ENCODE peak calls at places on chromosomes 3 and 15, in five cellular contexts. One of them, this sample, is unnamed.

GRCh38 chr3:3699816-3700633 is 99.2 kb upstream of the LRRN1 start:
- DNase-seq in HepG2: no peak
- DNase-seq in H1: no peak
- DNase-seq in HEK293T: no peak
- DNase-seq in GM12878: no peak
- DNase-seq in this sample: no peak

GRCh38 chr15:78751602-78751979 is 59.7 kb downstream of the ADAMTS7 start:
- DNase-seq in HepG2: no peak
- DNase-seq in GM12878: no peak
- DNase-seq in HEK293T: no peak
- DNase-seq in H1: no peak
- DNase-seq in this sample: no peak

GRCh38 chr15:49190586-49190985 is 20.5 kb downstream of the GALK2 start:
- DNase-seq in GM12878: no peak
- DNase-seq in HepG2: no peak
- DNase-seq in HEK293T: no peak
- DNase-seq in H1: no peak
- DNase-seq in this sample: no peak

GRCh38 chr15:77009646-77010311 is 14.9 kb downstream of the PSTPIP1 start:
- DNase-seq in HEK293T: no peak
- DNase-seq in HepG2: no peak
- DNase-seq in GM12878: no peak
- DNase-seq in H1: no peak
- DNase-seq in this sample: no peak

GRCh38 chr15:74451861-74452835 is 8.8 kb downstream of the UBL7 start:
- DNase-seq in H1: no peak
- DNase-seq in GM12878: no peak
- DNase-seq in HepG2: no peak
- DNase-seq in HEK293T: no peak
- DNase-seq in this sample: no peak

GRCh38 chr15:100764778-100765457 is 114.7 kb upstream of the ALDH1A3 start:
- DNase-seq in HEK293T: no peak
- DNase-seq in GM12878: no peak
- DNase-seq in HepG2: no peak
- DNase-seq in H1: no peak
- DNase-seq in this sample: no peak

GRCh38 chr3:112649478-112649735 is 8.5 kb upstream of the CCDC80 start:
- DNase-seq in GM12878: no peak
- DNase-seq in HEK293T: no peak
- DNase-seq in HepG2: no peak
- DNase-seq in H1: no peak
- DNase-seq in this sample: no peak

GRCh38 chr15:27993996-27994775 is 104.9 kb downstream of the OCA2 start:
- DNase-seq in HepG2: no peak
- DNase-seq in HEK293T: no peak
- DNase-seq in H1: no peak
- DNase-seq in GM12878: no peak
- DNase-seq in this sample: no peak

GRCh38 chr15:55318588-55319494 is at the start of the genes PIGB and PIGBOS1:
- DNase-seq in HepG2: peak
- DNase-seq in H1: peak
- DNase-seq in GM12878: peak
- DNase-seq in HEK293T: peak
- DNase-seq in this sample: peak

GRCh38 chr3:14506626-14507344 is 33.4 kb downstream of the GRIP2 start:
- DNase-seq in HepG2: no peak
- DNase-seq in H1: no peak
- DNase-seq in GM12878: no peak
- DNase-seq in HEK293T: no peak
- DNase-seq in this sample: no peak

GRCh38 chr3:134883697-134884385 is 88.8 kb downstream of the EPHB1 start:
- DNase-seq in HepG2: no peak
- DNase-seq in GM12878: no peak
- DNase-seq in HEK293T: no peak
- DNase-seq in H1: no peak
- DNase-seq in this sample: no peak

GRCh38 chr15:76185716-76186115 is 125.6 kb downstream of the ETFA start:
- DNase-seq in HEK293T: peak
- DNase-seq in HepG2: peak
- DNase-seq in GM12878: no peak
- DNase-seq in H1: peak
- DNase-seq in this sample: peak

GRCh38 chr15:40349163-40349562 is 1.7 kb upstream of the PHGR1 start:
- DNase-seq in HepG2: peak
- DNase-seq in H1: no peak
- DNase-seq in GM12878: no peak
- DNase-seq in HEK293T: no peak
- DNase-seq in this sample: no peak

GRCh38 chr15:73753250-73754130 is at the start of gene INSYN1:
- DNase-seq in HEK293T: peak
- DNase-seq in HepG2: no peak
- DNase-seq in H1: peak
- DNase-seq in GM12878: no peak
- DNase-seq in this sample: no peak

GRCh38 chr15:58931985-58932384 is 1.5 kb downstream of the SLTM start:
- DNase-seq in HepG2: peak
- DNase-seq in H1: no peak
- DNase-seq in GM12878: peak
- DNase-seq in HEK293T: no peak
- DNase-seq in this sample: no peak

GRCh38 chr3:8937064-8938020 is 25.9 kb downstream of the RAD18 start:
- DNase-seq in H1: no peak
- DNase-seq in HepG2: peak
- DNase-seq in GM12878: no peak
- DNase-seq in HEK293T: no peak
- DNase-seq in this sample: no peak

GRCh38 chr3:58526124-58526957 is 10.6 kb downstream of the ACOX2 start:
- DNase-seq in GM12878: no peak
- DNase-seq in HepG2: peak
- DNase-seq in HEK293T: no peak
- DNase-seq in H1: peak
- DNase-seq in this sample: peak

GRCh38 chr15:67558502-67558901 is 16.0 kb downstream of the MAP2K5 start:
- DNase-seq in HEK293T: no peak
- DNase-seq in HepG2: no peak
- DNase-seq in GM12878: no peak
- DNase-seq in H1: peak
- DNase-seq in this sample: no peak

GRCh38 chr15:96349933-96350292 is 19.4 kb downstream of the NR2F2 start:
- DNase-seq in H1: no peak
- DNase-seq in HepG2: no peak
- DNase-seq in GM12878: no peak
- DNase-seq in HEK293T: no peak
- DNase-seq in this sample: no peak

GRCh38 chr3:40504636-40505430 is 1.0 kb upstream of the ZNF620 start:
- DNase-seq in HepG2: peak
- DNase-seq in GM12878: no peak
- DNase-seq in H1: no peak
- DNase-seq in HEK293T: no peak
- DNase-seq in this sample: no peak

GRCh38 chr3:121998030-121998580 is 23.9 kb downstream of the ILDR1 start:
- DNase-seq in HepG2: no peak
- DNase-seq in HEK293T: no peak
- DNase-seq in GM12878: no peak
- DNase-seq in H1: no peak
- DNase-seq in this sample: no peak

GRCh38 chr15:88995449-88995848 is 82.3 kb upstream of the MFGE8 start:
- DNase-seq in GM12878: no peak
- DNase-seq in HEK293T: no peak
- DNase-seq in H1: no peak
- DNase-seq in HepG2: no peak
- DNase-seq in this sample: peak

GRCh38 chr15:69668963-69669362 is 216.3 kb downstream of the RPLP1 start:
- DNase-seq in HEK293T: no peak
- DNase-seq in HepG2: no peak
- DNase-seq in H1: no peak
- DNase-seq in GM12878: peak
- DNase-seq in this sample: no peak

GRCh38 chr3:84943379-84943778 is 15.4 kb upstream of the CADM2 start:
- DNase-seq in H1: no peak
- DNase-seq in GM12878: no peak
- DNase-seq in HepG2: no peak
- DNase-seq in HEK293T: no peak
- DNase-seq in this sample: no peak

GRCh38 chr3:119628390-119628789 is 30.7 kb downstream of the PLA1A start:
- DNase-seq in HepG2: no peak
- DNase-seq in H1: no peak
- DNase-seq in GM12878: peak
- DNase-seq in HEK293T: no peak
- DNase-seq in this sample: no peak

GRCh38 chr15:58284293-58284692 is 146.1 kb downstream of the AQP9 start:
- DNase-seq in HEK293T: no peak
- DNase-seq in H1: no peak
- DNase-seq in GM12878: no peak
- DNase-seq in HepG2: no peak
- DNase-seq in this sample: no peak

GRCh38 chr3:192929146-192929545 is 11.5 kb upstream of the MB21D2 start:
- DNase-seq in GM12878: no peak
- DNase-seq in HepG2: no peak
- DNase-seq in HEK293T: no peak
- DNase-seq in H1: no peak
- DNase-seq in this sample: no peak

GRCh38 chr3:178712247-178712646 is 176.0 kb downstream of the KCNMB2 start:
- DNase-seq in H1: no peak
- DNase-seq in GM12878: no peak
- DNase-seq in HepG2: no peak
- DNase-seq in HEK293T: no peak
- DNase-seq in this sample: no peak

GRCh38 chr15:22915866-22916515 is 64.2 kb downstream of the CYFIP1 start:
- DNase-seq in HepG2: no peak
- DNase-seq in GM12878: no peak
- DNase-seq in H1: no peak
- DNase-seq in HEK293T: no peak
- DNase-seq in this sample: no peak

GRCh38 chr15:65819563-65819960 is 27.5 kb upstream of the DENND4A start:
- DNase-seq in H1: no peak
- DNase-seq in HEK293T: no peak
- DNase-seq in GM12878: no peak
- DNase-seq in HepG2: peak
- DNase-seq in this sample: no peak

GRCh38 chr3:133408961-133409360 is 9.1 kb downstream of the BFSP2 start:
- DNase-seq in HepG2: no peak
- DNase-seq in HEK293T: no peak
- DNase-seq in H1: no peak
- DNase-seq in GM12878: no peak
- DNase-seq in this sample: no peak

GRCh38 chr3:152834354-152835310 is at the start of gene P2RY1:
- DNase-seq in H1: peak
- DNase-seq in HEK293T: peak
- DNase-seq in GM12878: peak
- DNase-seq in HepG2: no peak
- DNase-seq in this sample: peak

GRCh38 chr3:98034486-98034885 is 629 bp downstream of the GABRR3 start:
- DNase-seq in HepG2: no peak
- DNase-seq in GM12878: no peak
- DNase-seq in HEK293T: no peak
- DNase-seq in H1: no peak
- DNase-seq in this sample: no peak

GRCh38 chr3:55327131-55327920 is 159.8 kb downstream of the WNT5A start:
- DNase-seq in GM12878: no peak
- DNase-seq in HepG2: no peak
- DNase-seq in H1: no peak
- DNase-seq in HEK293T: no peak
- DNase-seq in this sample: no peak

GRCh38 chr3:119237299-119237698 is 3.4 kb downstream of the B4GALT4 start:
- DNase-seq in HepG2: no peak
- DNase-seq in GM12878: no peak
- DNase-seq in HEK293T: no peak
- DNase-seq in H1: no peak
- DNase-seq in this sample: no peak

GRCh38 chr3:126540946-126541627 is 17.1 kb downstream of the CHST13 start:
- DNase-seq in HepG2: no peak
- DNase-seq in HEK293T: no peak
- DNase-seq in GM12878: no peak
- DNase-seq in H1: no peak
- DNase-seq in this sample: no peak

GRCh38 chr3:17336291-17336690 is 406.1 kb downstream of the TBC1D5 start:
- DNase-seq in HEK293T: no peak
- DNase-seq in H1: no peak
- DNase-seq in HepG2: no peak
- DNase-seq in GM12878: no peak
- DNase-seq in this sample: no peak

GRCh38 chr3:151058742-151059141 is 26.7 kb upstream of the MED12L start:
- DNase-seq in GM12878: no peak
- DNase-seq in H1: no peak
- DNase-seq in HepG2: no peak
- DNase-seq in HEK293T: no peak
- DNase-seq in this sample: no peak
- TF ChIP-seq SUZ12 in GM12878: no peak
- TF ChIP-seq SUZ12 in H1: no peak
- TF ChIP-seq SUZ12 in HepG2: no peak
- TF ChIP-seq SUZ12 in HEK293T: no peak
- TF ChIP-seq SUZ12 in this sample: no peak

GRCh38 chr3:33355611-33356010 is 78.4 kb downstream of the FBXL2 start:
- DNase-seq in HEK293T: peak
- DNase-seq in HepG2: no peak
- DNase-seq in H1: no peak
- DNase-seq in GM12878: no peak
- DNase-seq in this sample: no peak
- TF ChIP-seq SUZ12 in HEK293T: no peak
- TF ChIP-seq SUZ12 in HepG2: no peak
- TF ChIP-seq SUZ12 in H1: no peak
- TF ChIP-seq SUZ12 in GM12878: no peak
- TF ChIP-seq SUZ12 in this sample: no peak

GRCh38 chr3:52483577-52484495 is 11.3 kb upstream of the STAB1 start:
- DNase-seq in GM12878: no peak
- DNase-seq in H1: no peak
- DNase-seq in HEK293T: no peak
- DNase-seq in HepG2: peak
- DNase-seq in this sample: no peak

GRCh38 chr3:52481819-52482521 is 13.2 kb upstream of the STAB1 start:
- DNase-seq in H1: peak
- DNase-seq in HEK293T: peak
- DNase-seq in GM12878: no peak
- DNase-seq in HepG2: no peak
- DNase-seq in this sample: peak

GRCh38 chr3:52480768-52481715 is 14.1 kb upstream of the STAB1 start:
- DNase-seq in HEK293T: no peak
- DNase-seq in GM12878: no peak
- DNase-seq in HepG2: no peak
- DNase-seq in H1: no peak
- DNase-seq in this sample: no peak

GRCh38 chr3:52484680-52485461 is 10.3 kb upstream of the STAB1 start:
- DNase-seq in GM12878: no peak
- DNase-seq in HepG2: no peak
- DNase-seq in HEK293T: no peak
- DNase-seq in H1: no peak
- DNase-seq in this sample: no peak

GRCh38 chr3:52483081-52483480 is 12.1 kb upstream of the STAB1 start:
- DNase-seq in HEK293T: no peak
- DNase-seq in HepG2: no peak
- DNase-seq in H1: no peak
- DNase-seq in GM12878: no peak
- DNase-seq in this sample: no peak
- TF ChIP-seq SUZ12 in HEK293T: no peak
- TF ChIP-seq SUZ12 in HepG2: no peak
- TF ChIP-seq SUZ12 in H1: no peak
- TF ChIP-seq SUZ12 in GM12878: no peak
- TF ChIP-seq SUZ12 in this sample: no peak

GRCh38 chr3:167361356-167361755 is 18.7 kb downstream of the ZBBX start:
- DNase-seq in H1: no peak
- DNase-seq in GM12878: no peak
- DNase-seq in HepG2: no peak
- DNase-seq in HEK293T: no peak
- DNase-seq in this sample: no peak
- TF ChIP-seq SUZ12 in H1: no peak
- TF ChIP-seq SUZ12 in GM12878: no peak
- TF ChIP-seq SUZ12 in HepG2: no peak
- TF ChIP-seq SUZ12 in HEK293T: no peak
- TF ChIP-seq SUZ12 in this sample: no peak

This sample was measured in NT2/D1.